ENCODE peak calls at places on chromosomes 11 and 22, in five cellular contexts. One of them, this sample, is unnamed.

GRCh38 chr11:72308226-72309073 is 64.5 kb upstream of the PHOX2A start:
- DNase-seq in AG04450: peak
- DNase-seq in GM19239: peak
- DNase-seq in H9: no peak
- DNase-seq in activated CD4-positive, CD25-positive, alpha-beta regulatory T cell treated with anti-CD3 and anti-CD28 coated beads, Interleukin-2, amount 50 U/mL, for 72 hours: no peak
- DNase-seq in this sample: no peak

GRCh38 chr11:2587976-2588748 is 111.6 kb downstream of the KCNQ1OT1 start:
- DNase-seq in AG04450: no peak
- DNase-seq in GM19239: no peak
- DNase-seq in H9: no peak
- DNase-seq in activated CD4-positive, CD25-positive, alpha-beta regulatory T cell treated with anti-CD3 and anti-CD28 coated beads, Interleukin-2, amount 50 U/mL, for 72 hours: peak
- DNase-seq in this sample: no peak

GRCh38 chr22:30047364-30047738 is 32.9 kb upstream of the HORMAD2 start:
- DNase-seq in AG04450: no peak
- DNase-seq in GM19239: peak
- DNase-seq in H9: peak
- DNase-seq in activated CD4-positive, CD25-positive, alpha-beta regulatory T cell treated with anti-CD3 and anti-CD28 coated beads, Interleukin-2, amount 50 U/mL, for 72 hours: no peak
- DNase-seq in this sample: no peak

GRCh38 chr11:73729594-73730206 is 31.2 kb downstream of the RAB6A start:
- DNase-seq in AG04450: no peak
- DNase-seq in GM19239: no peak
- DNase-seq in H9: peak
- DNase-seq in activated CD4-positive, CD25-positive, alpha-beta regulatory T cell treated with anti-CD3 and anti-CD28 coated beads, Interleukin-2, amount 50 U/mL, for 72 hours: no peak
- DNase-seq in this sample: no peak

GRCh38 chr11:115674176-115674575 is 170.0 kb upstream of the CADM1 start:
- DNase-seq in AG04450: no peak
- DNase-seq in GM19239: no peak
- DNase-seq in H9: peak
- DNase-seq in activated CD4-positive, CD25-positive, alpha-beta regulatory T cell treated with anti-CD3 and anti-CD28 coated beads, Interleukin-2, amount 50 U/mL, for 72 hours: no peak
- DNase-seq in this sample: no peak

GRCh38 chr11:65809496-65809895 is 22.6 kb downstream of the OVOL1 start:
- DNase-seq in AG04450: no peak
- DNase-seq in GM19239: no peak
- DNase-seq in H9: no peak
- DNase-seq in activated CD4-positive, CD25-positive, alpha-beta regulatory T cell treated with anti-CD3 and anti-CD28 coated beads, Interleukin-2, amount 50 U/mL, for 72 hours: no peak
- DNase-seq in this sample: no peak

GRCh38 chr22:23501244-23501643 is 78.8 kb downstream of the IGLL1 start:
- DNase-seq in AG04450: no peak
- DNase-seq in GM19239: no peak
- DNase-seq in H9: no peak
- DNase-seq in activated CD4-positive, CD25-positive, alpha-beta regulatory T cell treated with anti-CD3 and anti-CD28 coated beads, Interleukin-2, amount 50 U/mL, for 72 hours: no peak
- DNase-seq in this sample: no peak

GRCh38 chr11:83545911-83546310 is 259.7 kb upstream of the CCDC90B start:
- DNase-seq in AG04450: no peak
- DNase-seq in GM19239: no peak
- DNase-seq in H9: no peak
- DNase-seq in activated CD4-positive, CD25-positive, alpha-beta regulatory T cell treated with anti-CD3 and anti-CD28 coated beads, Interleukin-2, amount 50 U/mL, for 72 hours: no peak
- DNase-seq in this sample: no peak

GRCh38 chr22:46336119-46337078 is 885 bp downstream of the TRMU start:
- DNase-seq in AG04450: no peak
- DNase-seq in GM19239: no peak
- DNase-seq in H9: no peak
- DNase-seq in activated CD4-positive, CD25-positive, alpha-beta regulatory T cell treated with anti-CD3 and anti-CD28 coated beads, Interleukin-2, amount 50 U/mL, for 72 hours: no peak
- DNase-seq in this sample: no peak

GRCh38 chr11:121328213-121328966 is 35.8 kb downstream of the SC5D start:
- DNase-seq in AG04450: no peak
- DNase-seq in GM19239: no peak
- DNase-seq in H9: no peak
- DNase-seq in activated CD4-positive, CD25-positive, alpha-beta regulatory T cell treated with anti-CD3 and anti-CD28 coated beads, Interleukin-2, amount 50 U/mL, for 72 hours: no peak
- DNase-seq in this sample: no peak

GRCh38 chr11:61654397-61654829 is 25.8 kb upstream of the DAGLA start:
- DNase-seq in AG04450: no peak
- DNase-seq in GM19239: no peak
- DNase-seq in H9: no peak
- DNase-seq in activated CD4-positive, CD25-positive, alpha-beta regulatory T cell treated with anti-CD3 and anti-CD28 coated beads, Interleukin-2, amount 50 U/mL, for 72 hours: no peak
- DNase-seq in this sample: no peak

GRCh38 chr22:48464246-48464645 is 1363.4 kb downstream of the BRD1 start:
- DNase-seq in AG04450: no peak
- DNase-seq in GM19239: no peak
- DNase-seq in H9: no peak
- DNase-seq in activated CD4-positive, CD25-positive, alpha-beta regulatory T cell treated with anti-CD3 and anti-CD28 coated beads, Interleukin-2, amount 50 U/mL, for 72 hours: no peak
- DNase-seq in this sample: no peak

GRCh38 chr22:46895753-46896152 is 133.3 kb downstream of the TBC1D22A start:
- DNase-seq in AG04450: no peak
- DNase-seq in GM19239: no peak
- DNase-seq in H9: no peak
- DNase-seq in activated CD4-positive, CD25-positive, alpha-beta regulatory T cell treated with anti-CD3 and anti-CD28 coated beads, Interleukin-2, amount 50 U/mL, for 72 hours: no peak
- DNase-seq in this sample: no peak

GRCh38 chr11:72702842-72703241 is 28.6 kb upstream of the PDE2A start:
- DNase-seq in AG04450: no peak
- DNase-seq in GM19239: no peak
- DNase-seq in H9: no peak
- DNase-seq in activated CD4-positive, CD25-positive, alpha-beta regulatory T cell treated with anti-CD3 and anti-CD28 coated beads, Interleukin-2, amount 50 U/mL, for 72 hours: no peak
- DNase-seq in this sample: no peak

GRCh38 chr11:100918551-100919500 is 210.8 kb downstream of the PGR start:
- DNase-seq in AG04450: no peak
- DNase-seq in GM19239: no peak
- DNase-seq in H9: no peak
- DNase-seq in activated CD4-positive, CD25-positive, alpha-beta regulatory T cell treated with anti-CD3 and anti-CD28 coated beads, Interleukin-2, amount 50 U/mL, for 72 hours: no peak
- DNase-seq in this sample: no peak

GRCh38 chr22:50441428-50441993 is 33.3 kb downstream of the SBF1 start:
- DNase-seq in AG04450: no peak
- DNase-seq in GM19239: no peak
- DNase-seq in H9: no peak
- DNase-seq in activated CD4-positive, CD25-positive, alpha-beta regulatory T cell treated with anti-CD3 and anti-CD28 coated beads, Interleukin-2, amount 50 U/mL, for 72 hours: no peak
- DNase-seq in this sample: no peak

GRCh38 chr11:46330887-46331652 is 16.2 kb upstream of the DGKZ start:
- DNase-seq in AG04450: no peak
- DNase-seq in GM19239: no peak
- DNase-seq in H9: no peak
- DNase-seq in activated CD4-positive, CD25-positive, alpha-beta regulatory T cell treated with anti-CD3 and anti-CD28 coated beads, Interleukin-2, amount 50 U/mL, for 72 hours: no peak
- DNase-seq in this sample: no peak

GRCh38 chr11:125949271-125950177 is 3.7 kb downstream of the VSIG10L2 start:
- DNase-seq in AG04450: no peak
- DNase-seq in GM19239: no peak
- DNase-seq in H9: no peak
- DNase-seq in activated CD4-positive, CD25-positive, alpha-beta regulatory T cell treated with anti-CD3 and anti-CD28 coated beads, Interleukin-2, amount 50 U/mL, for 72 hours: no peak
- DNase-seq in this sample: no peak

GRCh38 chr11:41947392-41947791 is 487.9 kb upstream of the LRRC4C start:
- DNase-seq in AG04450: no peak
- DNase-seq in GM19239: no peak
- DNase-seq in H9: no peak
- DNase-seq in activated CD4-positive, CD25-positive, alpha-beta regulatory T cell treated with anti-CD3 and anti-CD28 coated beads, Interleukin-2, amount 50 U/mL, for 72 hours: no peak
- DNase-seq in this sample: no peak

GRCh38 chr11:71502871-71503435 is 24.1 kb upstream of the KRTAP5-7 start:
- DNase-seq in AG04450: no peak
- DNase-seq in GM19239: no peak
- DNase-seq in H9: no peak
- DNase-seq in activated CD4-positive, CD25-positive, alpha-beta regulatory T cell treated with anti-CD3 and anti-CD28 coated beads, Interleukin-2, amount 50 U/mL, for 72 hours: no peak
- DNase-seq in this sample: no peak

GRCh38 chr22:26906464-26906863 is 249.1 kb downstream of the MIAT start:
- DNase-seq in AG04450: no peak
- DNase-seq in GM19239: no peak
- DNase-seq in H9: no peak
- DNase-seq in activated CD4-positive, CD25-positive, alpha-beta regulatory T cell treated with anti-CD3 and anti-CD28 coated beads, Interleukin-2, amount 50 U/mL, for 72 hours: no peak
- DNase-seq in this sample: no peak

GRCh38 chr11:104361975-104362374 is 198.0 kb upstream of the PDGFD start:
- DNase-seq in AG04450: no peak
- DNase-seq in GM19239: no peak
- DNase-seq in H9: no peak
- DNase-seq in activated CD4-positive, CD25-positive, alpha-beta regulatory T cell treated with anti-CD3 and anti-CD28 coated beads, Interleukin-2, amount 50 U/mL, for 72 hours: no peak
- DNase-seq in this sample: no peak

This sample was measured in NK-92 treated with Interleukin-12 subunit alpha and Interleukin-12 subunit beta, amount 100 ng/mL, for 24 hours.